ENCODE peak calls at places on chromosomes 4 and X, in ten cellular contexts. W is A673, T is ascending aorta, O is astrocyte, G is kidney, K is transverse colon, I is uterus, E is pancreas, U is fibroblast of lung, F is hepatocyte. Q is an unnamed sample.

GRCh38 chrX:25015486-25016360 is at the start of gene ARX:
- DNase-seq in W (peak; percentile 91), T (no peak), O (peak; percentile 36), G (no peak), K (peak; percentile 51), I (no peak), E (no peak), U (peak; percentile 61), F (peak; percentile 86), Q (no peak)

GRCh38 chrX:51155566-51155965 is 177.1 kb upstream of the NUDT10 start:
- DNase-seq in W (no peak), T (no peak), O (no peak), G (no peak), K (no peak), I (no peak), E (no peak), U (no peak), F (no peak), Q (no peak)

GRCh38 chr4:112082954-112083586 is 62.2 kb upstream of the FAM241A start:
- DNase-seq in W (no peak), T (no peak), O (peak; percentile 93), G (no peak), K (no peak), I (no peak), E (no peak), U (peak; percentile 77), F (peak; percentile 65), Q (no peak)

GRCh38 chr4:145427991-145428390 is 53.7 kb upstream of the SMAD1 start:
- DNase-seq in W (no peak), T (no peak), O (no peak), G (no peak), K (no peak), I (no peak), E (no peak), U (no peak), F (no peak), Q (no peak)

GRCh38 chr4:167238226-167238625 is 3.9 kb upstream of the SPOCK3 start:
- DNase-seq in W (no peak), T (no peak), O (no peak), G (no peak), K (no peak), I (no peak), E (no peak), U (no peak), F (no peak), Q (no peak)

GRCh38 chr4:56817840-56818491 is 3.5 kb downstream of the SPINK2 start:
- DNase-seq in W (no peak), T (no peak), O (peak; percentile 52), G (no peak), K (no peak), I (no peak), E (no peak), U (no peak), F (no peak), Q (no peak)

GRCh38 chr4:106987314-106987713 is 48.8 kb downstream of the DKK2 start:
- DNase-seq in W (peak; percentile 60), T (no peak), O (no peak), G (no peak), K (no peak), I (no peak), E (no peak), U (no peak), F (no peak), Q (no peak)

GRCh38 chr4:127870688-127871087 is 10.0 kb upstream of the PLK4 start:
- DNase-seq in W (no peak), T (no peak), O (peak; percentile 90), G (no peak), K (no peak), I (no peak), E (no peak), U (peak; percentile 85), F (no peak), Q (no peak)

GRCh38 chr4:114780205-114780604 is 181.6 kb downstream of the UGT8 start:
- DNase-seq in W (peak; percentile 85), T (no peak), O (peak; percentile 19), G (no peak), K (no peak), I (no peak), E (no peak), U (peak; percentile 42), F (peak; percentile 51), Q (no peak)

GRCh38 chr4:145734051-145734450 is 54.1 kb downstream of the C4orf51 start:
- DNase-seq in W (no peak), T (no peak), O (peak; percentile 19), G (no peak), K (no peak), I (no peak), E (no peak), U (peak; percentile 14), F (no peak), Q (no peak)

GRCh38 chr4:48139688-48140087 is 5.6 kb upstream of the TXK start:
- DNase-seq in W (no peak), T (no peak), O (no peak), G (no peak), K (no peak), I (no peak), E (no peak), U (peak; percentile 11), F (no peak), Q (no peak)

GRCh38 chr4:23890369-23891063 is 669 bp upstream of the PPARGC1A start:
- DNase-seq in W (no peak), T (no peak), O (no peak), G (no peak), K (no peak), I (no peak), E (no peak), U (peak; percentile 51), F (no peak), Q (no peak)

GRCh38 chrX:101595739-101596419 is 21.9 kb downstream of the ARMCX6 start:
- DNase-seq in W (peak; percentile 83), T (no peak), O (peak; percentile 48), G (no peak), K (no peak), I (no peak), E (no peak), U (peak; percentile 83), F (peak; percentile 78), Q (peak; percentile 39)

GRCh38 chrX:39756086-39756883 is 341.5 kb downstream of the BCOR start:
- DNase-seq in W (no peak), T (no peak), O (no peak), G (no peak), K (no peak), I (no peak), E (no peak), U (no peak), F (no peak), Q (no peak)

GRCh38 chr4:186920486-186920885 is 196.8 kb upstream of the FAT1 start:
- DNase-seq in W (no peak), T (no peak), O (peak; percentile 58), G (no peak), K (no peak), I (no peak), E (no peak), U (peak; percentile 82), F (no peak), Q (no peak)

GRCh38 chr4:102301167-102301566 is 44.1 kb downstream of the SLC39A8 start:
- DNase-seq in W (no peak), T (no peak), O (no peak), G (no peak), K (no peak), I (no peak), E (no peak), U (no peak), F (no peak), Q (no peak)

GRCh38 chr4:102299302-102299701 is 46.0 kb downstream of the SLC39A8 start:
- DNase-seq in W (no peak), T (no peak), O (peak; percentile 11), G (no peak), K (no peak), I (no peak), E (no peak), U (no peak), F (no peak), Q (no peak)

GRCh38 chr4:102302762-102303161 is 42.5 kb downstream of the SLC39A8 start:
- DNase-seq in W (no peak), T (no peak), O (no peak), G (no peak), K (no peak), I (no peak), E (no peak), U (no peak), F (no peak), Q (no peak)

GRCh38 chr4:102295153-102295862 is 50.0 kb downstream of the SLC39A8 start:
- DNase-seq in W (no peak), T (no peak), O (no peak), G (no peak), K (no peak), I (no peak), E (no peak), U (no peak), F (no peak), Q (peak; percentile 8)

DNA sequence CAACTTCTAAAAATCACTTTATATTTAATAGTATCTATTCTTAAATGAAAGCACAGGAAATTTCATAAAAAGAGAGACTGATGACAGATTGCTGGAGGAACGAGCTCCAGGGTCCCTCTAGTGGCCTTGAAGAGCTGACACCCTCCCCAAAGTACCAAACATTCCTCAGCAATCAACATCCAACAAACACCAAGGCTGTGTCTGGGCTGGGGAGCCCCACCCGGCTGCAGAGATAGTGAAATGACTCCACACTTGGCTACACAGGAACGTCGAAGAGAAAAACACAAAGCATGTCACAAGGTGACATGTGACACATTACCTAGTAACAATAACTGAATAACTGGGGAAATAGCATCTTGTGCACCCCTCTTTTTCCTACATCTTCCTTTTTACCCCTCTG is 45.6 kb downstream of the SLC39A8 start:
- DNase-seq in W (peak; percentile 59), T (no peak), O (peak; percentile 49), G (no peak), K (no peak), I (no peak), E (no peak), U (peak; percentile 20), F (peak; percentile 73), Q (no peak)
- TF ChIP-seq CTCF in W (peak; percentile 84), T (peak; percentile 13), O (peak; percentile 71), G (peak; percentile 3), K (peak; percentile 31), I (peak; percentile 14), E (no peak), U (peak; percentile 54), F (peak; percentile 71), Q (no peak)

GRCh38 chrX:2708601-2709200 is 17.6 kb downstream of the CD99 start:
- DNase-seq in W (no peak), T (no peak), O (no peak), G (no peak), K (no peak), I (no peak), E (peak; percentile 41), U (no peak), F (no peak), Q (no peak)
- H3K36me3 ChIP-seq in W (peaks cover 46% of the 10 kb centered on the region), T (peaks cover 5% of the 10 kb centered on the region), O (peaks cover 15% of the 10 kb centered on the region), G (peaks cover 13% of the 10 kb centered on the region), K (no peaks in the 10 kb centered on the region), I (no peaks in the 10 kb centered on the region), E (no peaks in the 10 kb centered on the region), U (peaks cover 4% of the 10 kb centered on the region), F (no peaks in the 10 kb centered on the region), Q (no peaks in the 10 kb centered on the region)

GRCh38 chrX:153381684-153382532 is 19.2 kb downstream of the PNMA6E start:
- DNase-seq in W (peak; percentile 75), T (no peak), O (peak; percentile 81), G (no peak), K (no peak), I (peak; percentile 31), E (no peak), U (peak; percentile 92), F (peak; percentile 75), Q (no peak)
- TF ChIP-seq CTCF in W (peak; percentile 42), T (no peak), O (no peak), G (no peak), K (no peak), I (no peak), E (no peak), U (peak; percentile 24), F (peak; percentile 18), Q (no peak)

GRCh38 chr4:84718699-84719098 is 135.8 kb downstream of the CDS1 start:
- DNase-seq in W (no peak), T (no peak), O (no peak), G (no peak), K (no peak), I (no peak), E (no peak), U (no peak), F (no peak), Q (no peak)
- H3K36me3 ChIP-seq in W (peaks cover 17% of the 10 kb centered on the region), T (peaks cover 45% of the 10 kb centered on the region), O (peaks cover 20% of the 10 kb centered on the region), G (peaks cover 25% of the 10 kb centered on the region), K (no peaks in the 10 kb centered on the region), I (no peaks in the 10 kb centered on the region), E (no peaks in the 10 kb centered on the region), U (peaks cover 1% of the 10 kb centered on the region), F (peaks cover 4% of the 10 kb centered on the region), Q (no peaks in the 10 kb centered on the region)

Q was measured in prostate gland.